ENCODE peak calls at places on chromosomes 2 and 18, in five cellular contexts. I is left ventricle myocardium inferior, O is glutamatergic neuron, J is upper lobe of left lung, M is adrenal gland. K is an unnamed sample.

GRCh38 chr2:86035883-86036789 is 69.5 kb downstream of the POLR1A start:
- DNase-seq in O (peak; percentile 56), M (peak; percentile 87), I (peak; percentile 83), J (no peak), K (no peak)

GRCh38 chr2:114022360-114023085 is 132.6 kb downstream of the ACTR3 start:
- DNase-seq in J (no peak), M (no peak), I (no peak), O (no peak), K (no peak)

GRCh38 chr18:48904086-48904485 is 46.7 kb downstream of the SMAD7 start:
- DNase-seq in O (no peak), M (no peak), J (no peak), I (no peak), K (no peak)

GRCh38 chr2:112637289-112637660 is 8.5 kb upstream of the SLC20A1 start:
- DNase-seq in I (no peak), O (no peak), M (no peak), J (no peak), K (no peak)

GRCh38 chr2:134246154-134246874 is 7.6 kb upstream of the MGAT5 start:
- DNase-seq in J (no peak), O (no peak), M (no peak), I (no peak), K (no peak)

GRCh38 chr18:59560556-59560955 is 136.7 kb downstream of the CCBE1 start:
- DNase-seq in I (no peak), J (no peak), O (no peak), M (no peak), K (no peak)

GRCh38 chr2:210224660-210225460 is at the start of gene ACADL:
- DNase-seq in O (peak; percentile 67), I (peak; percentile 53), M (no peak), J (peak; percentile 94), K (peak; percentile 71)

GRCh38 chr18:14747513-14748474 is at the start of gene ANKRD30B:
- DNase-seq in M (no peak), I (no peak), O (peak; percentile 34), J (peak; percentile 74), K (no peak)

GRCh38 chr2:236976271-236977120 is 109.2 kb upstream of the COPS8 start:
- DNase-seq in I (no peak), O (no peak), M (no peak), J (no peak), K (no peak)

GRCh38 chr2:122868626-122869275 is 1113.3 kb downstream of the TSN start:
- DNase-seq in I (no peak), J (no peak), M (no peak), O (no peak), K (no peak)

GRCh38 chr2:69554568-69554967 is 89.0 kb downstream of the AAK1 start:
- DNase-seq in I (no peak), M (no peak), O (no peak), J (no peak), K (no peak)

GRCh38 chr2:101464841-101465240 is 10.1 kb downstream of the RFX8 start:
- DNase-seq in I (no peak), J (no peak), O (no peak), M (no peak), K (no peak)

GRCh38 chr2:11698009-11698922 is 28.3 kb upstream of the NTSR2 start:
- DNase-seq in J (peak; percentile 84), O (peak; percentile 43), I (peak; percentile 73), M (peak; percentile 82), K (no peak)

GRCh38 chr18:61948196-61948800 is 55.5 kb upstream of the RNF152 start:
- DNase-seq in J (no peak), I (no peak), O (no peak), M (no peak), K (no peak)

GRCh38 chr2:238652053-238652770 is 195.7 kb upstream of the TWIST2 start:
- DNase-seq in J (peak; percentile 43), M (no peak), O (no peak), I (no peak), K (no peak)

GRCh38 chr2:159961005-159961404 is 101.4 kb downstream of the PLA2R1 start:
- DNase-seq in I (no peak), O (no peak), J (no peak), M (no peak), K (no peak)

GRCh38 chr2:120912101-120912985 is 176.7 kb downstream of the GLI2 start:
- DNase-seq in O (no peak), M (no peak), I (peak; percentile 69), J (no peak), K (no peak)

GRCh38 chr2:10832228-10832936 is 19.8 kb upstream of the PDIA6 start:
- DNase-seq in J (peak; percentile 80), I (peak; percentile 79), M (peak; percentile 90), O (peak; percentile 92), K (peak; percentile 80)

GRCh38 chr2:215671691-215672090 is 235.8 kb upstream of the FN1 start:
- DNase-seq in M (no peak), J (no peak), O (no peak), I (no peak), K (no peak)

GRCh38 chr2:37020212-37020886 is 54.0 kb upstream of the STRN start:
- DNase-seq in O (no peak), M (peak; percentile 98), J (no peak), I (peak; percentile 84), K (peak; percentile 31)

GRCh38 chr18:7921938-7922587 is 354.9 kb downstream of the PTPRM start:
- DNase-seq in M (no peak), O (no peak), I (no peak), J (no peak), K (no peak)

GRCh38 chr2:58428553-58429284 is 187.6 kb upstream of the FANCL start:
- DNase-seq in O (peak; percentile 72), J (peak; percentile 73), M (no peak), I (no peak), K (peak; percentile 43)

GRCh38 chr2:138716183-138716582 is 64.0 kb downstream of the NXPH2 start:
- DNase-seq in O (no peak), J (no peak), I (no peak), M (no peak), K (no peak)

GRCh38 chr2:188978291-188979081 is 4.3 kb downstream of the COL3A1 start:
- DNase-seq in M (no peak), O (no peak), J (no peak), I (no peak), K (no peak)

GRCh38 chr18:54828986-54829385 is 709 bp downstream of the RAB27B start:
- DNase-seq in J (no peak), O (no peak), I (no peak), M (no peak), K (no peak)

GRCh38 chr18:64017870-64018269 is 48.0 kb downstream of the SERPINB8 start:
- DNase-seq in J (no peak), O (no peak), M (no peak), I (no peak), K (no peak)
- TF ChIP-seq CTCF in J (no peak), O (peak; percentile 56), M (peak; percentile 59), I (peak; percentile 63), K (peak; percentile 55)

GRCh38 chr2:76275788-76276187 is 565.1 kb upstream of the GCFC2 start:
- DNase-seq in J (no peak), O (no peak), M (no peak), I (no peak), K (no peak)

GRCh38 chr2:76283355-76283754 is 572.6 kb upstream of the GCFC2 start:
- DNase-seq in J (no peak), I (no peak), M (no peak), O (no peak), K (no peak)

GRCh38 chr2:76279142-76279541 is 568.4 kb upstream of the GCFC2 start:
- DNase-seq in O (no peak), M (no peak), I (no peak), J (no peak), K (no peak)

GRCh38 chr2:76280676-76281075 is 570.0 kb upstream of the GCFC2 start:
- DNase-seq in M (no peak), J (no peak), I (no peak), O (no peak), K (no peak)

GRCh38 chr2:76281176-76281841 is 570.6 kb upstream of the GCFC2 start:
- DNase-seq in J (no peak), M (no peak), O (no peak), I (no peak), K (no peak)
- TF ChIP-seq CTCF in J (no peak), M (no peak), O (no peak), I (no peak), K (no peak)

GRCh38 chr18:74654637-74655036 is 57.0 kb downstream of the ZNF407 start:
- DNase-seq in J (no peak), M (no peak), O (no peak), I (no peak), K (no peak)
- TF ChIP-seq CTCF in J (no peak), M (peak; percentile 36), O (no peak), I (peak; percentile 25), K (no peak)

GRCh38 chr18:78073275-78073674 is 823.6 kb downstream of the GALR1 start:
- DNase-seq in I (no peak), M (no peak), J (no peak), O (no peak), K (no peak)
- TF ChIP-seq CTCF in I (peak; percentile 25), M (no peak), J (no peak), O (peak; percentile 7), K (no peak)

GRCh38 chr2:201709747-201710146 is 11.3 kb upstream of the MPP4 start:
- DNase-seq in J (no peak), M (no peak), I (no peak), O (no peak), K (no peak)

GRCh38 chr2:201715459-201715858 is 17.0 kb upstream of the MPP4 start:
- DNase-seq in I (no peak), O (no peak), M (no peak), J (no peak), K (no peak)
- TF ChIP-seq CTCF in I (no peak), O (no peak), M (no peak), J (no peak), K (no peak)

GRCh38 chr2:45167885-45168284 is 158.6 kb upstream of the SIX2 start:
- DNase-seq in O (no peak), I (no peak), J (no peak), M (no peak), K (no peak)

GRCh38 chr2:45162711-45163110 is 153.5 kb upstream of the SIX2 start:
- DNase-seq in I (no peak), J (no peak), M (no peak), O (no peak), K (no peak)

GRCh38 chr2:45169339-45170190 is 160.3 kb upstream of the SIX2 start:
- DNase-seq in I (no peak), J (peak; percentile 87), O (peak; percentile 61), M (no peak), K (peak; percentile 51)

GRCh38 chr2:45168731-45169338 is 159.6 kb upstream of the SIX2 start:
- DNase-seq in M (no peak), O (peak; percentile 40), I (no peak), J (no peak), K (no peak)

GRCh38 chr2:45166229-45166890 is 157.1 kb upstream of the SIX2 start:
- DNase-seq in M (no peak), J (no peak), I (no peak), O (no peak), K (no peak)
- TF ChIP-seq CTCF in M (no peak), J (no peak), I (no peak), O (no peak), K (no peak)

K was measured in mesothelial cell of epicardium.